ENCODE peak calls at places on chromosome 1, in nine cellular contexts. One of them, this sample, is unnamed. For H3K4me1, the result is how much of the 10 kb centered on the place peaks cover.

GRCh38 chr1:51175278-51175677 is 60.8 kb upstream of the RNF11 start:
- DNase-seq in spleen: no peak
- DNase-seq in SJSA1: no peak
- DNase-seq in neural progenitor cell: no peak
- DNase-seq in body of pancreas: no peak
- DNase-seq in right atrium auricular region: no peak
- DNase-seq in mammary epithelial cell: peak
- DNase-seq in kidney: no peak
- DNase-seq in left lung: no peak
- DNase-seq in this sample: peak

GRCh38 chr1:10856253-10856683 is 59.8 kb upstream of the CASZ1 start:
- DNase-seq in mammary epithelial cell: no peak
- DNase-seq in spleen: no peak
- DNase-seq in SJSA1: no peak
- DNase-seq in right atrium auricular region: no peak
- DNase-seq in body of pancreas: no peak
- DNase-seq in left lung: no peak
- DNase-seq in neural progenitor cell: no peak
- DNase-seq in kidney: no peak
- DNase-seq in this sample: no peak

GRCh38 chr1:77060000-77060399 is 159.2 kb downstream of the PIGK start:
- DNase-seq in right atrium auricular region: no peak
- DNase-seq in mammary epithelial cell: no peak
- DNase-seq in neural progenitor cell: peak
- DNase-seq in left lung: no peak
- DNase-seq in body of pancreas: no peak
- DNase-seq in SJSA1: no peak
- DNase-seq in spleen: no peak
- DNase-seq in kidney: no peak
- DNase-seq in this sample: no peak

GRCh38 chr1:192936313-192937018 is 122.7 kb downstream of the UCHL5 start:
- DNase-seq in right atrium auricular region: no peak
- DNase-seq in body of pancreas: no peak
- DNase-seq in SJSA1: no peak
- DNase-seq in spleen: no peak
- DNase-seq in left lung: no peak
- DNase-seq in neural progenitor cell: no peak
- DNase-seq in kidney: no peak
- DNase-seq in mammary epithelial cell: no peak
- DNase-seq in this sample: no peak

GRCh38 chr1:145964328-145965118 is at the start of the genes ANKRD34A and POLR3GL:
- DNase-seq in spleen: peak
- DNase-seq in body of pancreas: peak
- DNase-seq in right atrium auricular region: peak
- DNase-seq in SJSA1: peak
- DNase-seq in neural progenitor cell: peak
- DNase-seq in mammary epithelial cell: peak
- DNase-seq in kidney: peak
- DNase-seq in left lung: peak
- DNase-seq in this sample: peak

GRCh38 chr1:159008744-159009188 is 941 bp upstream of the IFI16 start:
- DNase-seq in kidney: no peak
- DNase-seq in right atrium auricular region: no peak
- DNase-seq in left lung: no peak
- DNase-seq in body of pancreas: no peak
- DNase-seq in spleen: peak
- DNase-seq in SJSA1: peak
- DNase-seq in neural progenitor cell: no peak
- DNase-seq in mammary epithelial cell: no peak
- DNase-seq in this sample: no peak

GRCh38 chr1:164703415-164703814 is 144.4 kb downstream of the PBX1 start:
- DNase-seq in SJSA1: no peak
- DNase-seq in left lung: no peak
- DNase-seq in body of pancreas: peak
- DNase-seq in neural progenitor cell: no peak
- DNase-seq in kidney: no peak
- DNase-seq in right atrium auricular region: no peak
- DNase-seq in mammary epithelial cell: no peak
- DNase-seq in spleen: no peak
- DNase-seq in this sample: no peak

GRCh38 chr1:59173721-59174120 is 123.2 kb upstream of the FGGY start:
- DNase-seq in mammary epithelial cell: peak
- DNase-seq in kidney: no peak
- DNase-seq in right atrium auricular region: no peak
- DNase-seq in SJSA1: peak
- DNase-seq in neural progenitor cell: no peak
- DNase-seq in body of pancreas: no peak
- DNase-seq in left lung: no peak
- DNase-seq in spleen: no peak
- DNase-seq in this sample: peak

GRCh38 chr1:30888391-30888790 is 20.2 kb downstream of the SDC3 start:
- DNase-seq in kidney: peak
- DNase-seq in left lung: peak
- DNase-seq in mammary epithelial cell: no peak
- DNase-seq in body of pancreas: peak
- DNase-seq in SJSA1: peak
- DNase-seq in right atrium auricular region: peak
- DNase-seq in spleen: no peak
- DNase-seq in neural progenitor cell: no peak
- DNase-seq in this sample: peak

GRCh38 chr1:30888975-30889374 is 19.6 kb downstream of the SDC3 start:
- DNase-seq in body of pancreas: no peak
- DNase-seq in SJSA1: no peak
- DNase-seq in spleen: no peak
- DNase-seq in neural progenitor cell: no peak
- DNase-seq in left lung: no peak
- DNase-seq in kidney: no peak
- DNase-seq in mammary epithelial cell: no peak
- DNase-seq in right atrium auricular region: no peak
- DNase-seq in this sample: no peak

GRCh38 chr1:30887485-30888315 is 20.9 kb downstream of the SDC3 start:
- DNase-seq in neural progenitor cell: no peak
- DNase-seq in SJSA1: peak
- DNase-seq in mammary epithelial cell: no peak
- DNase-seq in kidney: no peak
- DNase-seq in body of pancreas: no peak
- DNase-seq in right atrium auricular region: no peak
- DNase-seq in spleen: no peak
- DNase-seq in left lung: no peak
- DNase-seq in this sample: peak

GRCh38 chr1:30885580-30886513 is 22.7 kb downstream of the SDC3 start:
- DNase-seq in right atrium auricular region: no peak
- DNase-seq in SJSA1: peak
- DNase-seq in mammary epithelial cell: no peak
- DNase-seq in spleen: no peak
- DNase-seq in body of pancreas: no peak
- DNase-seq in kidney: no peak
- DNase-seq in left lung: no peak
- DNase-seq in neural progenitor cell: no peak
- DNase-seq in this sample: no peak

GRCh38 chr1:30886710-30887428 is 21.7 kb downstream of the SDC3 start:
- DNase-seq in spleen: no peak
- DNase-seq in body of pancreas: no peak
- DNase-seq in mammary epithelial cell: no peak
- DNase-seq in right atrium auricular region: no peak
- DNase-seq in SJSA1: no peak
- DNase-seq in neural progenitor cell: no peak
- DNase-seq in kidney: no peak
- DNase-seq in left lung: no peak
- DNase-seq in this sample: no peak
- H3K4me1 ChIP-seq in spleen: under half
- H3K4me1 ChIP-seq in body of pancreas: under half
- H3K4me1 ChIP-seq in mammary epithelial cell: under half
- H3K4me1 ChIP-seq in right atrium auricular region: under half
- H3K4me1 ChIP-seq in SJSA1: half or more
- H3K4me1 ChIP-seq in neural progenitor cell: under half
- H3K4me1 ChIP-seq in kidney: under half
- H3K4me1 ChIP-seq in left lung: under half
- H3K4me1 ChIP-seq in this sample: under half

GRCh38 chr1:27567931-27568246 is 36.1 kb downstream of the AHDC1 start:
- DNase-seq in kidney: no peak
- DNase-seq in body of pancreas: no peak
- DNase-seq in SJSA1: no peak
- DNase-seq in spleen: no peak
- DNase-seq in mammary epithelial cell: no peak
- DNase-seq in right atrium auricular region: no peak
- DNase-seq in left lung: no peak
- DNase-seq in neural progenitor cell: no peak
- DNase-seq in this sample: no peak

GRCh38 chr1:27569506-27570382 is 34.2 kb downstream of the AHDC1 start:
- DNase-seq in spleen: no peak
- DNase-seq in kidney: no peak
- DNase-seq in left lung: no peak
- DNase-seq in mammary epithelial cell: no peak
- DNase-seq in neural progenitor cell: peak
- DNase-seq in body of pancreas: no peak
- DNase-seq in SJSA1: no peak
- DNase-seq in right atrium auricular region: no peak
- DNase-seq in this sample: no peak

GRCh38 chr1:27568247-27569087 is 35.5 kb downstream of the AHDC1 start:
- DNase-seq in neural progenitor cell: peak
- DNase-seq in kidney: peak
- DNase-seq in left lung: peak
- DNase-seq in SJSA1: peak
- DNase-seq in body of pancreas: peak
- DNase-seq in mammary epithelial cell: peak
- DNase-seq in spleen: peak
- DNase-seq in right atrium auricular region: peak
- DNase-seq in this sample: peak

GRCh38 chr1:27570383-27570755 is 33.6 kb downstream of the AHDC1 start:
- DNase-seq in mammary epithelial cell: no peak
- DNase-seq in left lung: no peak
- DNase-seq in right atrium auricular region: peak
- DNase-seq in kidney: no peak
- DNase-seq in SJSA1: no peak
- DNase-seq in body of pancreas: no peak
- DNase-seq in spleen: no peak
- DNase-seq in neural progenitor cell: peak
- DNase-seq in this sample: no peak

GRCh38 chr1:27569088-27569459 is 34.9 kb downstream of the AHDC1 start:
- DNase-seq in neural progenitor cell: peak
- DNase-seq in right atrium auricular region: no peak
- DNase-seq in left lung: no peak
- DNase-seq in SJSA1: no peak
- DNase-seq in kidney: no peak
- DNase-seq in mammary epithelial cell: no peak
- DNase-seq in body of pancreas: peak
- DNase-seq in spleen: no peak
- DNase-seq in this sample: no peak
- H3K4me1 ChIP-seq in neural progenitor cell: half or more
- H3K4me1 ChIP-seq in right atrium auricular region: half or more
- H3K4me1 ChIP-seq in left lung: half or more
- H3K4me1 ChIP-seq in SJSA1: under half
- H3K4me1 ChIP-seq in kidney: half or more
- H3K4me1 ChIP-seq in mammary epithelial cell: half or more
- H3K4me1 ChIP-seq in body of pancreas: half or more
- H3K4me1 ChIP-seq in spleen: under half
- H3K4me1 ChIP-seq in this sample: half or more

GRCh38 chr1:84506002-84506728 is at the start of the genes GNG5 and SPATA1:
- DNase-seq in right atrium auricular region: peak
- DNase-seq in left lung: peak
- DNase-seq in mammary epithelial cell: peak
- DNase-seq in kidney: peak
- DNase-seq in body of pancreas: peak
- DNase-seq in neural progenitor cell: peak
- DNase-seq in SJSA1: peak
- DNase-seq in spleen: peak
- DNase-seq in this sample: peak

GRCh38 chr1:84504580-84505021 is 1.6 kb upstream of the SPATA1 start:
- DNase-seq in kidney: no peak
- DNase-seq in mammary epithelial cell: peak
- DNase-seq in SJSA1: peak
- DNase-seq in neural progenitor cell: peak
- DNase-seq in left lung: no peak
- DNase-seq in body of pancreas: no peak
- DNase-seq in right atrium auricular region: no peak
- DNase-seq in spleen: no peak
- DNase-seq in this sample: peak

GRCh38 chr1:84506729-84507453 is 510 bp upstream of the GNG5 start:
- DNase-seq in mammary epithelial cell: no peak
- DNase-seq in kidney: no peak
- DNase-seq in SJSA1: no peak
- DNase-seq in spleen: no peak
- DNase-seq in neural progenitor cell: no peak
- DNase-seq in body of pancreas: no peak
- DNase-seq in right atrium auricular region: no peak
- DNase-seq in left lung: no peak
- DNase-seq in this sample: no peak

GRCh38 chr1:84502892-84503291 is 3.3 kb upstream of the SPATA1 start:
- DNase-seq in left lung: no peak
- DNase-seq in mammary epithelial cell: no peak
- DNase-seq in kidney: no peak
- DNase-seq in neural progenitor cell: no peak
- DNase-seq in body of pancreas: no peak
- DNase-seq in spleen: no peak
- DNase-seq in SJSA1: no peak
- DNase-seq in right atrium auricular region: no peak
- DNase-seq in this sample: no peak

DNA sequence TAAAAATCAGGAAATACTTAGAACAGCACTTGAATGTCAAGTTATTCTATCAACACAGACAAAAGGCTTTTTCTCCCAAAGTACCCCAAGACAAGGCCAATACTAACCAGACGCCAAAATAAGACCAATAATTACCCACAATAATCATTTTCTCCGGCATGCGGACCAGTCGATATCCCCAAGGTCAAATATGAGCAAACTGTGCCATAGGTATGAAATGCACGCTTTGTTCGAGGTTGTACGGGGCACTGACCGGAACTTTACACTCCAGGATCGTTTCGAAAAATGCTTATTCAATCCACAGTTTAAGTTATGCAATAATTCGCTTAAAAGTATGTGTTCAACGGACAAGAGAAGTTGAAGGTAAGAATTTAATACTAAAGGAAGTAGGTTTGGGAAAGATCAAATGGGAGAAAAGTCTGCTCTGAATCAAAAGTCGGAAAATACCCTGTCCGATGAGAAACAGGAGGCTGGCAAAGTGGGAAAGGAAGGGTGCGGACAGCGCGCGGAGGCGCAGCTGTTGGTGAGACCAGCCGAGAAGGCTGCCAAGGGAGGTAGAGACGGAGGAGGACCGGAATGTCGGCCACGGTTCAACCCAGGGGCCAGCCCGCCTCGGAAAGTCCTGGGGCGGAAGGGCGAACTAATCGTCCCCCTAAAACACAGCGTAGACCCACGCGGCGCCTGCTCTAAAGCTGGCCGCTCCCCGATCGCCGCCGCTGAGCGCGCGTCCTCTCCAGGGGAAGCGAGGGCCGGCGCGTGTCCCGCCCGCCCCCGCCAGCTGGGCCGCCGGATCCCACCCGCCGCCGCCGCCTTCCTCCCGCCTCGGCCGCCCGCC is 802 bp upstream of the SPATA1 start:
- DNase-seq in body of pancreas: peak
- DNase-seq in mammary epithelial cell: peak
- DNase-seq in right atrium auricular region: peak
- DNase-seq in kidney: no peak
- DNase-seq in neural progenitor cell: peak
- DNase-seq in SJSA1: peak
- DNase-seq in left lung: peak
- DNase-seq in spleen: no peak
- DNase-seq in this sample: peak
- H3K4me1 ChIP-seq in body of pancreas: under half
- H3K4me1 ChIP-seq in mammary epithelial cell: under half
- H3K4me1 ChIP-seq in right atrium auricular region: half or more
- H3K4me1 ChIP-seq in kidney: under half
- H3K4me1 ChIP-seq in neural progenitor cell: under half
- H3K4me1 ChIP-seq in SJSA1: under half
- H3K4me1 ChIP-seq in left lung: half or more
- H3K4me1 ChIP-seq in spleen: under half
- H3K4me1 ChIP-seq in this sample: under half

DNA sequence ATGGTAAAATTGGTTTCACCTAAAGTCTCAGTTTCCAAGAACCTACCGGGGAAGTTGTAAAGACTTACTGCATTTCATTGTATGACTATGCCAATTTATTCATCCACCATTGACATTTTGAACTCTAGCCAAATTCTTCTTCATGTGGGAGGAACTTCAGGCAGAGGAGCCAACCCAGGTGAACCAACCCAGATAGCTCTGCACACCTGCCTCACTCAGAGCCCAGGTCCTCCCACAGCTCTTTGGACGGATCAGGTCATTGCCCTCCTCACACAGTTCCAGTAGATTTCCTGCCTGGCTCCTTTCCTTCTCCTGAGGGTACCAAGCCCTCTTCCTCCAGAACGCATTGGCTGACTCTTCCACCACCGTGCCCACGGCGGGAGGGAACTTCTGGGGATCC is 121.7 kb downstream of the DTL start:
- DNase-seq in SJSA1: no peak
- DNase-seq in neural progenitor cell: no peak
- DNase-seq in mammary epithelial cell: peak
- DNase-seq in body of pancreas: peak
- DNase-seq in spleen: no peak
- DNase-seq in right atrium auricular region: no peak
- DNase-seq in left lung: no peak
- DNase-seq in kidney: no peak
- DNase-seq in this sample: no peak
- H3K4me1 ChIP-seq in SJSA1: under half
- H3K4me1 ChIP-seq in neural progenitor cell: under half
- H3K4me1 ChIP-seq in mammary epithelial cell: under half
- H3K4me1 ChIP-seq in body of pancreas: under half
- H3K4me1 ChIP-seq in spleen: under half
- H3K4me1 ChIP-seq in right atrium auricular region: under half
- H3K4me1 ChIP-seq in left lung: under half
- H3K4me1 ChIP-seq in kidney: under half
- H3K4me1 ChIP-seq in this sample: under half

This sample was measured in adipocyte.